ENCODE peak calls at places on chromosomes 1 and 21, in five cellular contexts. One of them, this sample, is unnamed. For H3K4me1, the result is how much of the 10 kb centered on the place peaks cover.

GRCh38 chr1:51926171-51926812 is 47.8 kb upstream of the NRDC start:
- DNase-seq in left ventricle myocardium inferior: no peak
- DNase-seq in OCI-LY7: peak
- DNase-seq in GM23338: peak
- DNase-seq in lower lobe of right lung: no peak
- DNase-seq in this sample: no peak

GRCh38 chr1:2570261-2570794 is 14.2 kb downstream of the TNFRSF14 start:
- DNase-seq in lower lobe of right lung: no peak
- DNase-seq in GM23338: no peak
- DNase-seq in OCI-LY7: no peak
- DNase-seq in left ventricle myocardium inferior: no peak
- DNase-seq in this sample: no peak

GRCh38 chr1:5917591-5918274 is 74.5 kb downstream of the NPHP4 start:
- DNase-seq in lower lobe of right lung: no peak
- DNase-seq in OCI-LY7: no peak
- DNase-seq in left ventricle myocardium inferior: no peak
- DNase-seq in GM23338: no peak
- DNase-seq in this sample: no peak

GRCh38 chr1:55053265-55053954 is 14.1 kb downstream of the PCSK9 start:
- DNase-seq in GM23338: no peak
- DNase-seq in left ventricle myocardium inferior: no peak
- DNase-seq in OCI-LY7: no peak
- DNase-seq in lower lobe of right lung: peak
- DNase-seq in this sample: no peak

GRCh38 chr1:27581823-27582243 is 22.1 kb downstream of the AHDC1 start:
- DNase-seq in OCI-LY7: no peak
- DNase-seq in left ventricle myocardium inferior: peak
- DNase-seq in GM23338: no peak
- DNase-seq in lower lobe of right lung: no peak
- DNase-seq in this sample: no peak

GRCh38 chr1:227789042-227789880 is 26.2 kb upstream of the PRSS38 start:
- DNase-seq in GM23338: peak
- DNase-seq in OCI-LY7: no peak
- DNase-seq in lower lobe of right lung: no peak
- DNase-seq in left ventricle myocardium inferior: no peak
- DNase-seq in this sample: no peak

GRCh38 chr1:1318131-1318652 is 6.3 kb downstream of the INTS11 start:
- DNase-seq in OCI-LY7: no peak
- DNase-seq in lower lobe of right lung: peak
- DNase-seq in GM23338: peak
- DNase-seq in left ventricle myocardium inferior: peak
- DNase-seq in this sample: no peak

GRCh38 chr1:213409208-213409631 is 358.2 kb downstream of the RPS6KC1 start:
- DNase-seq in GM23338: no peak
- DNase-seq in OCI-LY7: no peak
- DNase-seq in lower lobe of right lung: no peak
- DNase-seq in left ventricle myocardium inferior: no peak
- DNase-seq in this sample: no peak

GRCh38 chr1:50917796-50918137 is 42.3 kb downstream of the FAF1 start:
- DNase-seq in left ventricle myocardium inferior: no peak
- DNase-seq in lower lobe of right lung: no peak
- DNase-seq in GM23338: no peak
- DNase-seq in OCI-LY7: peak
- DNase-seq in this sample: no peak

GRCh38 chr1:2480236-2480985 is 4.3 kb downstream of the PLCH2 start:
- DNase-seq in OCI-LY7: no peak
- DNase-seq in left ventricle myocardium inferior: no peak
- DNase-seq in GM23338: no peak
- DNase-seq in lower lobe of right lung: no peak
- DNase-seq in this sample: no peak

GRCh38 chr1:37945743-37946702 is 830 bp downstream of the INPP5B start:
- DNase-seq in left ventricle myocardium inferior: peak
- DNase-seq in OCI-LY7: no peak
- DNase-seq in lower lobe of right lung: peak
- DNase-seq in GM23338: peak
- DNase-seq in this sample: no peak

GRCh38 chr1:204445860-204446412 is 34.3 kb upstream of the PPP1R15B start:
- DNase-seq in OCI-LY7: peak
- DNase-seq in lower lobe of right lung: no peak
- DNase-seq in GM23338: peak
- DNase-seq in left ventricle myocardium inferior: no peak
- DNase-seq in this sample: no peak

GRCh38 chr1:39671793-39672550 is at the start of gene NT5C1A:
- DNase-seq in lower lobe of right lung: no peak
- DNase-seq in GM23338: peak
- DNase-seq in OCI-LY7: no peak
- DNase-seq in left ventricle myocardium inferior: peak
- DNase-seq in this sample: no peak

GRCh38 chr1:78687315-78687714 is 37.7 kb downstream of the IFI44 start:
- DNase-seq in GM23338: no peak
- DNase-seq in lower lobe of right lung: no peak
- DNase-seq in OCI-LY7: no peak
- DNase-seq in left ventricle myocardium inferior: no peak
- DNase-seq in this sample: no peak

GRCh38 chr1:245921417-245921816 is 585.7 kb downstream of the SMYD3 start:
- DNase-seq in GM23338: no peak
- DNase-seq in left ventricle myocardium inferior: no peak
- DNase-seq in lower lobe of right lung: no peak
- DNase-seq in OCI-LY7: no peak
- DNase-seq in this sample: no peak

GRCh38 chr1:3463408-3463811 is 8.9 kb downstream of the ARHGEF16 start:
- DNase-seq in OCI-LY7: no peak
- DNase-seq in lower lobe of right lung: peak
- DNase-seq in left ventricle myocardium inferior: no peak
- DNase-seq in GM23338: no peak
- DNase-seq in this sample: no peak

GRCh38 chr1:181936768-181937581 is 124.5 kb downstream of the ZNF648 start:
- DNase-seq in left ventricle myocardium inferior: no peak
- DNase-seq in OCI-LY7: peak
- DNase-seq in lower lobe of right lung: peak
- DNase-seq in GM23338: peak
- DNase-seq in this sample: no peak

GRCh38 chr1:183205196-183205781 is 19.2 kb downstream of the LAMC2 start:
- DNase-seq in lower lobe of right lung: no peak
- DNase-seq in GM23338: no peak
- DNase-seq in OCI-LY7: no peak
- DNase-seq in left ventricle myocardium inferior: no peak
- DNase-seq in this sample: no peak

GRCh38 chr1:231421616-231421970 is 494 bp downstream of the EGLN1 start:
- DNase-seq in lower lobe of right lung: peak
- DNase-seq in left ventricle myocardium inferior: peak
- DNase-seq in OCI-LY7: peak
- DNase-seq in GM23338: no peak
- DNase-seq in this sample: no peak

GRCh38 chr1:152878042-152878441 is at the start of gene SMCP:
- DNase-seq in left ventricle myocardium inferior: no peak
- DNase-seq in OCI-LY7: no peak
- DNase-seq in lower lobe of right lung: no peak
- DNase-seq in GM23338: peak
- DNase-seq in this sample: no peak

GRCh38 chr1:214010717-214011116 is 22.9 kb downstream of the PROX1 start:
- DNase-seq in GM23338: no peak
- DNase-seq in lower lobe of right lung: no peak
- DNase-seq in left ventricle myocardium inferior: no peak
- DNase-seq in OCI-LY7: no peak
- DNase-seq in this sample: no peak

GRCh38 chr21:36203603-36203889 is 46.9 kb downstream of the DOP1B start:
- DNase-seq in left ventricle myocardium inferior: no peak
- DNase-seq in lower lobe of right lung: no peak
- DNase-seq in OCI-LY7: no peak
- DNase-seq in GM23338: no peak
- DNase-seq in this sample: no peak

GRCh38 chr1:209790286-209791193 is 6.2 kb upstream of the C1orf74 start:
- DNase-seq in lower lobe of right lung: no peak
- DNase-seq in OCI-LY7: no peak
- DNase-seq in left ventricle myocardium inferior: no peak
- DNase-seq in GM23338: no peak
- DNase-seq in this sample: no peak

GRCh38 chr1:63108226-63108625 is 214.1 kb upstream of the FOXD3 start:
- DNase-seq in GM23338: no peak
- DNase-seq in OCI-LY7: no peak
- DNase-seq in left ventricle myocardium inferior: no peak
- DNase-seq in lower lobe of right lung: no peak
- DNase-seq in this sample: no peak

GRCh38 chr1:103326595-103326994 is 198.9 kb upstream of the RNPC3 start:
- DNase-seq in OCI-LY7: no peak
- DNase-seq in lower lobe of right lung: no peak
- DNase-seq in GM23338: no peak
- DNase-seq in left ventricle myocardium inferior: no peak
- DNase-seq in this sample: no peak

GRCh38 chr1:111656093-111657017 is 36.8 kb downstream of the RAP1A start:
- DNase-seq in lower lobe of right lung: no peak
- DNase-seq in GM23338: peak
- DNase-seq in left ventricle myocardium inferior: no peak
- DNase-seq in OCI-LY7: peak
- DNase-seq in this sample: no peak

GRCh38 chr1:23865543-23865930 is 2.6 kb downstream of the FUCA1 start:
- DNase-seq in GM23338: no peak
- DNase-seq in lower lobe of right lung: no peak
- DNase-seq in OCI-LY7: no peak
- DNase-seq in left ventricle myocardium inferior: no peak
- DNase-seq in this sample: no peak

GRCh38 chr1:171741872-171742576 is at the start of gene VAMP4:
- DNase-seq in GM23338: peak
- DNase-seq in lower lobe of right lung: peak
- DNase-seq in left ventricle myocardium inferior: peak
- DNase-seq in OCI-LY7: peak
- DNase-seq in this sample: peak

DNA sequence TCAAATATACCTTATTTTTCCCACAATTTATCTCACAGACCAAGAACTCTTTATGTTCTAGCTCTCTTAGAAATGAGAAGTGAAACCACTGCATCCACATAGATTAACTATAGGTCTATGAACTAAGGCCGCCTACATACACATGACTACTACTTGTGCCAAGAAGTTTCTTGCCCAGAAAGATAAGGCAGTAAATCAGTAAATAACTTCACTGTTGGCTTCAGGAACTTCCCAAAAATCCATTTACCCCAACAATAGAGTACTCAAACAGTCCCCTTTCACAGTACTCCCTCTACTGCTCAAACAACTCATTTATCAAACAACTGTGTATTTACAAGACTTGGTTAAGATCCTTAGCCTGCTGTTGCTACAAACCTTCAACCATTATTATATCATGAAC is 96.5 kb downstream of the NME7 start:
- DNase-seq in GM23338: peak
- DNase-seq in lower lobe of right lung: no peak
- DNase-seq in left ventricle myocardium inferior: no peak
- DNase-seq in OCI-LY7: peak
- DNase-seq in this sample: no peak
- TF ChIP-seq CTCF in GM23338: peak
- TF ChIP-seq CTCF in lower lobe of right lung: no peak
- TF ChIP-seq CTCF in left ventricle myocardium inferior: peak
- TF ChIP-seq CTCF in OCI-LY7: no peak
- TF ChIP-seq CTCF in this sample: no peak

DNA sequence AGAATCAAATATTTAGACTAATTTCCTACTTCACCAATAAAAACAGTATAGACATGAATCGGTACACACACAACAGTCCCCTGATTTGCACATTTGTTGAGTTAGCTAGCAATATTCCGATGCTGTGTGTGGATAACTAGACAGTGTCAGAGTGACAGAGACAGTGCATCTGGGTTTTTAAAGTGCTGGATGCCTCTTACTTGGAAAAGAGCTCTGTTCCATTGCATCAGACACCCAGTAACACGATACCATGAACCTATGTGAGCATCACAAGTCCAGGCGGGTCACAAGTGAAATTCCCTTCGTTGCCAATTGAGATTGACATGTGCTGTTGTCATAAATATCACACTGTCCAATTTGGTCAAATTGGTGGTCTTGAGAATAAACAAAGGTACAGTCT is 82.0 kb upstream of the ESRRG start:
- DNase-seq in lower lobe of right lung: no peak
- DNase-seq in left ventricle myocardium inferior: no peak
- DNase-seq in OCI-LY7: no peak
- DNase-seq in GM23338: no peak
- DNase-seq in this sample: no peak
- H3K27ac ChIP-seq in lower lobe of right lung: no peak
- H3K27ac ChIP-seq in left ventricle myocardium inferior: peak
- H3K27ac ChIP-seq in OCI-LY7: no peak
- H3K27ac ChIP-seq in GM23338: no peak
- H3K27ac ChIP-seq in this sample: no peak

DNA sequence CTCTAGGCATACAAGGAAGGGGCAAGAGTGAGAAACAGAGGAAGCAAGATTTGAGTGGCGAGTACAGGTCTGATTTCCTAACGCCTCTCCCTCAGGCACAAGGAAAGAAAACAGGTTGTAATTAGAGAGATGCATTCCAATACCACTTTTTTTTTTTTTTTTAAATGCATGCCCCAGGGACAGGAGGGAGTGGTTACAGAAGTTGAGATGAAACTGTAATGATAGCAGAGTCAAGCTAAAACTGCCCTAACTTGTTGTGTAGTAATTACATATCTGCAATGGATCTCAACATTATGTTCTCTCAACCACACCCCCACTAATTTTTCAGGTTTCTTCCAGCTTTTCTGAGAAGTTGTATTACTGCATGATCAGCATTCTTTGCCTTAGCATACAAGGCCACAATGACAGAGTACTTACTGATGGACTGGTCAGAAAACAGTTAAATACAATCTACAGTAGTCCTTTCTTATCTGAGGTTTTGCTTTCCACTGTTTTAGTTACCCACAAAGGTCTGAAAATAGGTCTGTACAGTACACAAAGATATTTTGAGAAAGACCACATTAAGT is 5.5 kb downstream of the ETV3 start:
- DNase-seq in lower lobe of right lung: no peak
- DNase-seq in left ventricle myocardium inferior: no peak
- DNase-seq in GM23338: no peak
- DNase-seq in OCI-LY7: no peak
- DNase-seq in this sample: no peak
- H3K4me1 ChIP-seq in lower lobe of right lung: under half
- H3K4me1 ChIP-seq in left ventricle myocardium inferior: under half
- H3K4me1 ChIP-seq in GM23338: under half
- H3K4me1 ChIP-seq in OCI-LY7: under half
- H3K4me1 ChIP-seq in this sample: under half

GRCh38 chr1:66239834-66240233 is 294.1 kb upstream of the SGIP1 start:
- DNase-seq in GM23338: peak
- DNase-seq in OCI-LY7: peak
- DNase-seq in lower lobe of right lung: no peak
- DNase-seq in left ventricle myocardium inferior: no peak
- DNase-seq in this sample: no peak
- TF ChIP-seq CTCF in GM23338: peak
- TF ChIP-seq CTCF in OCI-LY7: peak
- TF ChIP-seq CTCF in lower lobe of right lung: no peak
- TF ChIP-seq CTCF in left ventricle myocardium inferior: no peak
- TF ChIP-seq CTCF in this sample: no peak

DNA sequence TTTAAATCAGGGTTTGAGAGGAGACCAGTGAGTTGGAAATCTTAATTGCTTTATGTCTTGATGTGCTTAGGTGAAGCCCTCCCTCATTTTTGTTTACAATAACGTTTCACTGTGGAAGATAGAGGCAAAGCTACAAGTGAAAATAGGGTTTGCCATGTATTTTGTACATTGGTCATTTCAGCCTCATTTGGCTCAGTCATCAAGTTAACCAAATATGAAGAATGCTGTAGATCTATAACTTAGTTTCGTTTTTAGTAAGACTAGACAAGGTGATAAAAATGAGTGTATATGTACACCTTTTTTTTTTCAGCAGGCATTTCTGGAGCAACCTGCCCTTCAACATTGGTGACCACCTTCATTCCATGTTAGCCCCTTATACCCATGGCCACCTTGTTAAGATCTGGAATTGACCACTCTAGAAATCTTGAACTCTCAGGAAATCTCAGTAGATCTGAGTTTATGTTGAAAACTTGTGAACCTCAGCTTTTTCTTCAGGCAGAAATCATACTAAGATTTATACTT is 2.9 kb downstream of the NFYC start:
- DNase-seq in lower lobe of right lung: no peak
- DNase-seq in OCI-LY7: no peak
- DNase-seq in GM23338: no peak
- DNase-seq in left ventricle myocardium inferior: no peak
- DNase-seq in this sample: no peak
- H3K27ac ChIP-seq in lower lobe of right lung: no peak
- H3K27ac ChIP-seq in OCI-LY7: peak
- H3K27ac ChIP-seq in GM23338: no peak
- H3K27ac ChIP-seq in left ventricle myocardium inferior: no peak
- H3K27ac ChIP-seq in this sample: no peak